ENCODE peak calls at places on chromosomes 7 and 10, in nine cellular contexts. W is choroid plexus epithelial cell, E is hepatocyte, Y is HFF-Myc, U is A549, P is Calu3, L is suprapubic skin, S is upper lobe of left lung, R is psoas muscle. A is an unnamed sample.
A peak's percentile ranks its signal among the peaks of the same experiment; 100 is the strongest.

GRCh38 chr7:13448243-13448642 is 541.2 kb downstream of the ETV1 start:
- DNase-seq in W (no peak), Y (no peak), E (no peak), L (no peak), R (no peak), S (no peak), P (no peak), U (no peak), A (no peak)

GRCh38 chr10:3173173-3173878 is 744 bp upstream of the PITRM1 start:
- DNase-seq in S (peak; percentile 98), L (peak; percentile 98), U (peak; percentile 90), E (no peak), Y (no peak), R (peak; percentile 63), W (no peak), P (peak; percentile 97), A (no peak)

GRCh38 chr10:33005322-33006282 is 47.6 kb upstream of the ITGB1 start:
- DNase-seq in W (peak; percentile 98), U (peak; percentile 97), E (peak; percentile 90), R (peak; percentile 86), Y (peak; percentile 73), L (peak; percentile 89), P (peak; percentile 93), S (peak; percentile 88), A (peak; percentile 77)

GRCh38 chr10:114624941-114625780 is 32.9 kb downstream of the ABLIM1 start:
- DNase-seq in E (no peak), R (no peak), Y (no peak), W (peak; percentile 40), S (no peak), U (no peak), L (no peak), P (no peak), A (no peak)

GRCh38 chr10:93821051-93821772 is 63.5 kb downstream of the LGI1 start:
- DNase-seq in W (peak; percentile 78), U (peak; percentile 61), L (no peak), Y (no peak), S (no peak), R (no peak), P (no peak), E (peak; percentile 36), A (no peak)

GRCh38 chr7:72538147-72538546 is 126.0 kb upstream of the CALN1 start:
- DNase-seq in U (no peak), S (no peak), Y (no peak), R (no peak), E (no peak), W (no peak), P (no peak), L (no peak), A (no peak)

GRCh38 chr7:1046722-1047679 is 2.7 kb downstream of the GPR146 start:
- DNase-seq in R (peak; percentile 26), Y (no peak), U (no peak), S (no peak), L (no peak), W (no peak), P (peak; percentile 44), E (no peak), A (no peak)

GRCh38 chr10:58384095-58384494 is 1.1 kb upstream of the TFAM start:
- DNase-seq in U (no peak), W (peak; percentile 32), L (no peak), E (no peak), P (no peak), Y (no peak), R (no peak), S (no peak), A (no peak)

GRCh38 chr10:70672165-70672992 is at the start of gene ADAMTS14:
- DNase-seq in U (peak; percentile 33), S (no peak), Y (no peak), P (peak; percentile 41), W (peak; percentile 36), L (no peak), E (peak; percentile 62), R (peak; percentile 61), A (no peak)

GRCh38 chr7:30330134-30331111 is 46.0 kb downstream of the ZNRF2 start:
- DNase-seq in P (no peak), U (no peak), R (no peak), L (no peak), S (no peak), Y (no peak), W (no peak), E (no peak), A (no peak)

GRCh38 chr7:102425639-102426267 is 7.6 kb upstream of the ORAI2 start:
- DNase-seq in P (no peak), L (no peak), S (peak; percentile 82), Y (no peak), U (no peak), W (peak; percentile 38), E (no peak), R (peak; percentile 69), A (no peak)

GRCh38 chr7:107744345-107744750 is 406 bp downstream of the CBLL1 start:
- DNase-seq in R (no peak), E (no peak), P (no peak), L (no peak), W (no peak), Y (no peak), U (no peak), S (no peak), A (no peak)

GRCh38 chr10:77114181-77114821 is 523.3 kb downstream of the KCNMA1 start:
- DNase-seq in U (no peak), E (no peak), P (no peak), R (no peak), S (no peak), W (no peak), L (no peak), Y (no peak), A (no peak)

GRCh38 chr10:117450940-117451339 is 75.7 kb upstream of the PDZD8 start:
- DNase-seq in E (no peak), P (no peak), R (no peak), L (no peak), S (no peak), Y (no peak), U (no peak), W (no peak), A (no peak)

GRCh38 chr10:117448840-117449239 is 73.6 kb upstream of the PDZD8 start:
- DNase-seq in E (no peak), W (no peak), S (no peak), U (no peak), P (no peak), R (no peak), Y (no peak), L (no peak), A (no peak)

GRCh38 chr10:117454502-117454901 is 79.3 kb upstream of the PDZD8 start:
- DNase-seq in P (no peak), U (no peak), W (peak; percentile 51), E (no peak), R (no peak), S (no peak), L (no peak), Y (no peak), A (no peak)

GRCh38 chr10:117445992-117446391 is 70.8 kb upstream of the PDZD8 start:
- DNase-seq in R (no peak), W (no peak), L (no peak), U (no peak), S (no peak), P (no peak), Y (no peak), E (no peak), A (no peak)

GRCh38 chr10:117449636-117450035 is 74.4 kb upstream of the PDZD8 start:
- DNase-seq in R (no peak), W (peak; percentile 17), U (peak; percentile 30), Y (no peak), P (peak; percentile 10), S (no peak), L (no peak), E (no peak), A (no peak)
- TF ChIP-seq CTCF in R (no peak), W (peak; percentile 48), U (peak; percentile 29), Y (peak; percentile 33), P (no peak), S (no peak), L (no peak), E (peak; percentile 13), A (no peak)

GRCh38 chr10:19767876-19768275 is 48.4 kb upstream of the PLXDC2 start:
- DNase-seq in L (no peak), Y (no peak), W (no peak), U (no peak), S (no peak), E (no peak), P (no peak), R (no peak), A (no peak)
- TF ChIP-seq CTCF in L (no peak), Y (peak; percentile 2), W (peak; percentile 8), U (no peak), S (no peak), E (no peak), P (no peak), R (no peak), A (no peak)

DNA sequence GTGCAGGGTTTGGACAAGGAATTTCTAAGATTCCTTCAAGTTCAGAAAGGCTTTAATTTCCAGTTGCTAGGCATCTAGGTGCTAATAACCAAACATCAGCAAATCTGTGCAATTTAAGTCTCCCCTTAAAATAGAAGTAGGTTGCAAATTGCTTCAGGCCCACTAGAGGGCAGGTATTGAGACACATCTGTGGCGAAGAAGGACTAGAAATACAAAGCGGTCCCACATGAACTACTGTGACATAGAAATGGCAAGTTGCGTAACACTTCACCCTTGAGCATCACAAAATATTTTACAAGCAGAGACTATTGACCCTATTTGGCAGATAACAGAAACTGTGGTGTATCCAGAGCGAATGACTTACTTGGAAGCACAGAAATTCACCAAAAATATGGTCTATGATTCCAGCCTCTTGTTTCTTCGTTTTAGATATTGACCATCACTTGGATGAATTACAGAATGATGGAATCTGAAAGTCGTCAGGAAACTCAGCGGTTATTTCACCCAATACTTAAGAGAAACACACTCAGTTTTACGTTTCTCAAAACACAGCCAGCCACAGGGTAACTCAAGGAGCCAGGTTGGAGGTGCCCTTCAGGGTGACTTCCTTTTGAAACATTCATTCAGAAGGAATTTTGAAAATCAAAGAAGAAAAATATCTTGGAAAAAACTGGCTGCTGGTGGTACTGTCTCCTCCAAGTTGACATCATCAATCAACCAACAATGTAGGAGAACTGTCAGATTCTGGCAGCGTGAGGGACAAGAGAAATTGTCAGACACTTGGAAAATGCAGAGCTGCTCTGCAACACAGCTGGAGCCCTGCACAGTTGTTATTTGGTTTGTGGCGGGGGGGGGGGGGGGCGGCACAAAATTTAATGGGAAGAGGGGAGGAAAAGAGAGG is 256.3 kb upstream of the MINDY3 start:
- DNase-seq in U (peak; percentile 49), Y (no peak), R (no peak), P (peak; percentile 6), L (no peak), E (peak; percentile 54), S (no peak), W (peak; percentile 28), A (no peak)
- TF ChIP-seq CTCF in U (peak; percentile 50), Y (peak; percentile 28), R (peak; percentile 23), P (peak; percentile 41), L (peak; percentile 16), E (peak; percentile 58), S (peak; percentile 30), W (peak; percentile 48), A (peak; percentile 79)

DNA sequence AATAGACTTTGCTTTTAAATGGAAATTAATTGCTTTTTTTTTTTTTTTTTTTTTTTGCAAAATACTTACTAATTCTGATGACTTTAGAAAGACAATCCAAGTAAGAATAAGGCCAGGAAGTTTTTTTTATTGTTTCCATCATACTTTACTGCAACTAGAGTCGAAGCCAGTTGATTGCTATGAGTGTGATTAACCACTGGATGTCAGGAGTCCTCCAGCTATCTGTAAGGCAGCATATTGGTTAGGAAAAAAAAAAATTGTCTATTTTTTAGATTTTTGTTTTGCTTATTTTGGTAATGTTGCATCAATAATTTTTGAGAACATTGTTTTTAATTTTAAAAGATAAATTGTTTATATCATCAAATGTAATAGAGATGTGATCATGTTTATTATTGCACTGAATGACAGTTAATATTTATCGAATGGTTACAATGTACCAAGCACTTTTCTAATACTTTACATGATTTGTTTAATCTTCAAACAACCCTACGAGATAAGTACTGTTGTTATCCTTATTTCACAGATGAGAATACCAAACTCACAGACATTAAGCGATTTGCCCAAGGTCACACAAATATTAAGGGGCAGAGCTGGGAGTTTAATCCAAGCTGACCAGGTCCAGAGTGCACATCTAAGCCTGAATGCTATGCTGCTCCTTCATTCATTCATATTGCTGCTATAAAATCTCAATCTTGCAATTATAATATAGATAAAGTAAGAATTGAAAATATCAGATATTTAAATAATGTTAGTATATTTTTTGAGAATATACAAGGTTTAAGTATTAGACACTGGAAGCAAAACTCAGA is 19.9 kb upstream of the LMOD2 start:
- DNase-seq in P (no peak), E (peak; percentile 56), W (peak; percentile 85), S (no peak), U (peak; percentile 39), R (no peak), Y (no peak), L (no peak), A (no peak)
- TF ChIP-seq CTCF in P (peak; percentile 35), E (peak; percentile 70), W (peak; percentile 77), S (peak; percentile 26), U (peak; percentile 69), R (peak; percentile 75), Y (peak; percentile 51), L (peak; percentile 35), A (peak; percentile 82)